ENCODE peak calls at places on chromosomes 13 and 19, in six cellular contexts. S is heart right ventricle, H is dorsolateral prefrontal cortex, O is right cardiac atrium, E is heart left ventricle, N is prostate gland. Y is an unnamed sample.

GRCh38 chr19:2171349-2172145 is 7.8 kb downstream of the DOT1L start:
- DNase-seq in S (peak; percentile 58), H (no peak), O (peak; percentile 80), E (peak; percentile 56), N (no peak), Y (no peak)

GRCh38 chr13:56019606-56020005 is 1121.1 kb upstream of the PRR20A start:
- DNase-seq in S (no peak), H (no peak), O (no peak), E (no peak), N (no peak), Y (no peak)

GRCh38 chr13:46578590-46578975 is 25.6 kb downstream of the LRCH1 start:
- DNase-seq in S (no peak), H (no peak), O (no peak), E (no peak), N (no peak), Y (no peak)

GRCh38 chr13:30235206-30235605 is 72.1 kb downstream of the KATNAL1 start:
- DNase-seq in S (no peak), H (no peak), O (no peak), E (no peak), N (no peak), Y (no peak)

GRCh38 chr13:100525453-100526298 is 62.9 kb downstream of the GGACT start:
- DNase-seq in S (no peak), H (peak; percentile 9), O (no peak), E (no peak), N (no peak), Y (no peak)

GRCh38 chr19:41696402-41697197 is 8.5 kb upstream of the CEACAM7 start:
- DNase-seq in S (no peak), H (no peak), O (no peak), E (no peak), N (no peak), Y (no peak)

GRCh38 chr13:40336228-40337221 is 329.9 kb downstream of the FOXO1 start:
- DNase-seq in S (no peak), H (no peak), O (no peak), E (no peak), N (no peak), Y (no peak)

GRCh38 chr13:95083758-95084157 is 217.5 kb downstream of the ABCC4 start:
- DNase-seq in S (no peak), H (no peak), O (no peak), E (no peak), N (no peak), Y (no peak)

GRCh38 chr13:47190696-47191095 is 293.8 kb upstream of the HTR2A start:
- DNase-seq in S (no peak), H (no peak), O (no peak), E (no peak), N (no peak), Y (no peak)

GRCh38 chr13:27919934-27920676 is at the start of gene PDX1:
- DNase-seq in S (no peak), H (no peak), O (peak; percentile 61), E (no peak), N (no peak), Y (no peak)

GRCh38 chr19:4539697-4540581 is at the start of gene LRG1:
- DNase-seq in S (peak; percentile 44), H (no peak), O (no peak), E (no peak), N (peak; percentile 37), Y (no peak)

GRCh38 chr13:59111711-59112110 is 1052.0 kb downstream of the DIAPH3 start:
- DNase-seq in S (no peak), H (no peak), O (no peak), E (no peak), N (no peak), Y (no peak)

GRCh38 chr13:59356607-59357006 is 807.1 kb downstream of the DIAPH3 start:
- DNase-seq in S (peak; percentile 93), H (peak; percentile 50), O (peak; percentile 93), E (peak; percentile 90), N (no peak), Y (no peak)

GRCh38 chr13:100100115-100100879 is 11.4 kb downstream of the PCCA start:
- DNase-seq in S (peak; percentile 51), H (no peak), O (no peak), E (peak; percentile 30), N (peak; percentile 75), Y (no peak)

GRCh38 chr19:4023600-4024398 is 16.3 kb downstream of the PIAS4 start:
- DNase-seq in S (peak; percentile 53), H (no peak), O (peak; percentile 76), E (no peak), N (no peak), Y (no peak)

GRCh38 chr19:51333836-51334460 is 8.0 kb downstream of the VSIG10L start:
- DNase-seq in S (no peak), H (no peak), O (no peak), E (no peak), N (no peak), Y (no peak)

GRCh38 chr19:3546119-3546518 is 7.1 kb downstream of the TEKTIP1 start:
- DNase-seq in S (no peak), H (no peak), O (no peak), E (no peak), N (no peak), Y (no peak)

GRCh38 chr19:32828643-32829344 is 40.8 kb downstream of the SLC7A9 start:
- DNase-seq in S (no peak), H (no peak), O (no peak), E (no peak), N (no peak), Y (no peak)

GRCh38 chr19:43798546-43799409 is 3.5 kb downstream of the LYPD5 start:
- DNase-seq in S (no peak), H (peak; percentile 85), O (peak; percentile 67), E (no peak), N (peak; percentile 74), Y (no peak)

GRCh38 chr13:27663947-27664346 is 42.3 kb downstream of the POLR1D start:
- DNase-seq in S (no peak), H (no peak), O (no peak), E (no peak), N (no peak), Y (no peak)

GRCh38 chr19:56263319-56263718 is 9.2 kb upstream of the EDDM13 start:
- DNase-seq in S (no peak), H (no peak), O (no peak), E (no peak), N (no peak), Y (no peak)

GRCh38 chr13:70173236-70173959 is 65.1 kb upstream of the KLHL1 start:
- DNase-seq in S (no peak), H (no peak), O (no peak), E (no peak), N (no peak), Y (no peak)

GRCh38 chr13:109974354-109974753 is 188.0 kb upstream of the IRS2 start:
- DNase-seq in S (no peak), H (no peak), O (no peak), E (no peak), N (no peak), Y (no peak)

GRCh38 chr13:32905864-32906180 is 110.4 kb upstream of the KL start:
- DNase-seq in S (peak; percentile 49), H (no peak), O (peak; percentile 40), E (peak; percentile 56), N (no peak), Y (no peak)

GRCh38 chr19:43984687-43985000 is 656 bp downstream of the ZNF155 start:
- DNase-seq in S (peak; percentile 24), H (no peak), O (peak; percentile 47), E (peak; percentile 26), N (peak; percentile 7), Y (no peak)

GRCh38 chr19:31674503-31675186 is 325.4 kb upstream of the TSHZ3 start:
- DNase-seq in S (no peak), H (no peak), O (no peak), E (no peak), N (peak; percentile 40), Y (no peak)

GRCh38 chr19:16373989-16374388 is 49.4 kb downstream of the KLF2 start:
- DNase-seq in S (no peak), H (no peak), O (no peak), E (no peak), N (no peak), Y (no peak)

GRCh38 chr19:7905859-7906258 is 2.2 kb downstream of the MAP2K7 start:
- DNase-seq in S (no peak), H (no peak), O (peak; percentile 55), E (no peak), N (no peak), Y (no peak)

GRCh38 chr19:11031421-11032070 is 57.7 kb upstream of the LDLR start:
- DNase-seq in S (no peak), H (no peak), O (no peak), E (no peak), N (no peak), Y (no peak)

GRCh38 chr19:54955356-54955755 is 8.0 kb upstream of the NLRP7 start:
- DNase-seq in S (no peak), H (no peak), O (no peak), E (no peak), N (no peak), Y (no peak)

GRCh38 chr19:54959840-54960239 is 6.3 kb upstream of the NLRP2 start:
- DNase-seq in S (no peak), H (no peak), O (no peak), E (no peak), N (no peak), Y (no peak)
- H3K27ac ChIP-seq in S (no peak overlapping the region), H (no peak overlapping the region), O (no peak overlapping the region), E (no peak overlapping the region), N (no peak overlapping the region), Y (no peak overlapping the region)

DNA sequence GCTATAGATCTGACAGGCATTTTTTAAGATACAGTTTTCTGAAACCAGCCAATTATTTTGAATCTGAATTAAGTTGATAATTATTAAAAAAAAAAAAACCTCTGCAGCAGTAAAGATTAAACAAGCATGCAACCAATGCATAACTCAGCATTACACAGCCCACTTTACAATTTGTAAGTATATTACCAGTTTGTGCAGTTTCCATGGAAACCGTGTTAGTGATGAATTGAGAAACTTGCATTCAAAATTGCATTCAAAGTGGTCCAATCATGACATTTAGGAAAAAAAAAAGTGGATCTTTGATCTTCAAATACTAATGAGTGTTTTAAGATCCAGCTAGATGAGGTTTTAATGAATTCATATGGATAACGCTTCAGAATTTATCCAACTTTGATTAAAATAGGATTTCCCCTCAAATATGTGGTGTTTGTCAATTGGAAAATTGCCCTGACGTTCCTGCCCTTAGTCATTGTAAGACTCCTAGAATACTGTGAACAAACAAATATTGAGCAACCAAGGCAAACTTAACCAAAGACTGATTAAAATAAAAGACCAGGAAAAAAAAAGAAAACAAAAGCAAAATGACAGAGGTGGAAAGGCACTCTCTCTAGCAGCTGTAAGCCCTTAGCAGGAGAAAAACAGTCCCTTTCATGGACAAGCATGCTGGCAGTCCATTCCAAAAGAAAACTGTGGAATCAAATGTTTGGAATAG is 314.9 kb upstream of the MAB21L1 start:
- DNase-seq in S (no peak), H (no peak), O (no peak), E (no peak), N (no peak), Y (no peak)
- H3K27ac ChIP-seq in S (no peak overlapping the region), H (no peak overlapping the region), O (no peak overlapping the region), E (no peak overlapping the region), N (no peak overlapping the region), Y (no peak overlapping the region)

GRCh38 chr19:58305932-58306323 is 751 bp downstream of the ERVK3-1 start:
- DNase-seq in S (no peak), H (no peak), O (no peak), E (no peak), N (no peak), Y (no peak)
- H3K27ac ChIP-seq in S (peak overlapping the region; percentile 91), H (no peak overlapping the region), O (no peak overlapping the region), E (peak overlapping the region; percentile 85), N (peak overlapping the region; percentile 82), Y (no peak overlapping the region)

DNA sequence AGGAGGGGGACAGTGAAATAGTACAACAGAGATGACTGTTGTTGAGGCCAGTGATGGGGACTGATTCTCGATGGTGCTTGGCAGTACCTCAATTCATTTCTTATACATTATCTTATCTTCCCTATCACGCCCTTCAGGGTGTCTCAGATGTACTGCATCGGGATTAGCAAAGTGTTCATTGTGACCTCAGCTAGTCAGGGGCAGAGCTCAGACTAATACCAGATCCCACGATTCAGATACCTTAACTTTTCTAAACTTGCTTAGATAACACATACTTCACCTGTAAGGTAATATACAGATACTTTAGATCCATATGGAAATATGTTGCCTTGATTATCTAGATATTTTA is 720.6 kb downstream of the EFNB2 start:
- DNase-seq in S (no peak), H (no peak), O (no peak), E (no peak), N (no peak), Y (no peak)
- H3K27ac ChIP-seq in S (no peak overlapping the region), H (no peak overlapping the region), O (no peak overlapping the region), E (no peak overlapping the region), N (no peak overlapping the region), Y (no peak overlapping the region)

Y was measured in substantia nigra.